ENCODE peak calls at places on chromosomes 4 and X, in nine cellular contexts. M is activated naive CD8-positive, alpha-beta T cell treated with anti-CD3 and anti-CD28 coated beads for 36 hours; S is sciatic nerve; K is tibial artery; W is AG08395; O is A549; X is HFFc6; C is smooth muscle cell of the brain vasculature; L is adrenal gland. A is an unnamed sample.

GRCh38 chrX:124507276-124507675 is 160.9 kb downstream of the SH2D1A start:
- DNase-seq in M (no peak), S (no peak), K (no peak), W (peak), O (no peak), X (peak), C (no peak), L (no peak), A (peak)

GRCh38 chr4:53734584-53735363 is 143.5 kb upstream of the LNX1 start:
- DNase-seq in M (no peak), S (no peak), K (no peak), W (peak), O (no peak), X (peak), C (no peak), L (no peak), A (peak)

GRCh38 chrX:133838761-133839676 is 146.4 kb downstream of the GPC3 start:
- DNase-seq in M (peak), S (no peak), K (no peak), W (peak), O (peak), X (no peak), C (peak), L (no peak), A (peak)

GRCh38 chr4:74376888-74377483 is 12.0 kb downstream of the EREG start:
- DNase-seq in M (no peak), S (no peak), K (no peak), W (peak), O (peak), X (peak), C (no peak), L (no peak), A (peak)

GRCh38 chrX:134658002-134658401 is 269 bp downstream of the PLAC1 start:
- DNase-seq in M (no peak), S (no peak), K (no peak), W (no peak), O (no peak), X (no peak), C (no peak), L (no peak), A (no peak)

GRCh38 chrX:43964936-43965335 is 8.3 kb downstream of the NDP start:
- DNase-seq in M (no peak), S (no peak), K (no peak), W (no peak), O (no peak), X (no peak), C (no peak), L (no peak), A (peak)

GRCh38 chr4:159193256-159193655 is 90.4 kb downstream of the RAPGEF2 start:
- DNase-seq in M (no peak), S (no peak), K (no peak), W (no peak), O (no peak), X (no peak), C (no peak), L (no peak), A (no peak)

GRCh38 chr4:80731436-80731835 is 299.1 kb upstream of the BMP3 start:
- DNase-seq in M (no peak), S (no peak), K (no peak), W (no peak), O (no peak), X (no peak), C (no peak), L (no peak), A (no peak)

GRCh38 chr4:1505511-1506451 is 99.5 kb upstream of the NKX1-1 start:
- DNase-seq in M (no peak), S (peak), K (peak), W (no peak), O (no peak), X (no peak), C (no peak), L (no peak), A (no peak)

GRCh38 chr4:186240848-186241491 is 13.7 kb downstream of the KLKB1 start:
- DNase-seq in M (no peak), S (no peak), K (no peak), W (no peak), O (no peak), X (no peak), C (no peak), L (no peak), A (no peak)

GRCh38 chrX:26411045-26411444 is 195.1 kb downstream of the MAGEB5 start:
- DNase-seq in M (no peak), S (no peak), K (no peak), W (no peak), O (no peak), X (no peak), C (no peak), L (no peak), A (peak)

GRCh38 chr4:51906167-51906647 is 63.3 kb downstream of the DCUN1D4 start:
- DNase-seq in M (no peak), S (no peak), K (no peak), W (no peak), O (no peak), X (no peak), C (no peak), L (no peak), A (peak)

GRCh38 chr4:53315300-53315699 is 50.6 kb downstream of the SCFD2 start:
- DNase-seq in M (no peak), S (no peak), K (no peak), W (no peak), O (no peak), X (no peak), C (no peak), L (no peak), A (no peak)

GRCh38 chr4:81472249-81473085 is 760 bp upstream of the RASGEF1B start:
- DNase-seq in M (peak), S (no peak), K (peak), W (peak), O (peak), X (peak), C (no peak), L (peak), A (no peak)

GRCh38 chrX:133414399-133415275 is 652 bp downstream of the GPC4 start:
- DNase-seq in M (no peak), S (peak), K (no peak), W (no peak), O (no peak), X (no peak), C (no peak), L (no peak), A (peak)

GRCh38 chrX:73913580-73913979 is 350.6 kb downstream of the CHIC1 start:
- DNase-seq in M (no peak), S (no peak), K (no peak), W (no peak), O (no peak), X (peak), C (no peak), L (no peak), A (no peak)

GRCh38 chr4:170007113-170007512 is 19.1 kb downstream of the MFAP3L start:
- DNase-seq in M (no peak), S (no peak), K (no peak), W (no peak), O (no peak), X (no peak), C (no peak), L (no peak), A (no peak)

GRCh38 chrX:131671714-131672113 is 127.8 kb downstream of the OR13H1 start:
- DNase-seq in M (no peak), S (no peak), K (no peak), W (no peak), O (no peak), X (no peak), C (no peak), L (peak), A (no peak)

GRCh38 chr4:15695764-15696163 is 7.1 kb upstream of the BST1 start:
- DNase-seq in M (no peak), S (no peak), K (no peak), W (no peak), O (no peak), X (no peak), C (no peak), L (no peak), A (no peak)

GRCh38 chrX:141989802-141990201 is 86.1 kb downstream of the MAGEC1 start:
- DNase-seq in M (no peak), S (no peak), K (peak), W (no peak), O (no peak), X (peak), C (no peak), L (no peak), A (peak)

GRCh38 chr4:20252656-20253271 is 1.1 kb downstream of the SLIT2 start:
- DNase-seq in M (peak), S (peak), K (peak), W (peak), O (no peak), X (peak), C (no peak), L (peak), A (peak)

GRCh38 chrX:13087322-13088154 is 43.1 kb upstream of the FAM9C start:
- DNase-seq in M (peak), S (no peak), K (no peak), W (no peak), O (no peak), X (no peak), C (no peak), L (no peak), A (peak)

GRCh38 chrX:135410861-135411627 is 10.7 kb upstream of the SMIM10L2A start:
- DNase-seq in M (no peak), S (no peak), K (no peak), W (no peak), O (no peak), X (no peak), C (no peak), L (no peak), A (no peak)

A was measured in PC-3.